ENCODE peak calls at places on chromosomes 13 and 19, in eight cellular contexts. P is naive thymus-derived CD4-positive, alpha-beta T cell; V is cardiac muscle cell; J is globus pallidus; B is T-cell; X is stimulated activated naive B cell treated with anti-CD40 and anti-IgM and Interleukin-4, amounts not matched to agents 10 μg/mL and 1 μg/mL and 100 μg/mL, for 72 hours; C is tibial artery; K is stimulated activated CD4-positive, alpha-beta T cell treated with anti-CD3 and anti-CD28 coated beads, Interleukin-4, amount 100 ng/mL, for 1 hour. W is an unnamed sample.

GRCh38 chr19:919157-920050 is 2.3 kb downstream of the KISS1R start:
- DNase-seq in P (peak), C (no peak), B (no peak), J (no peak), X (no peak), K (peak), V (no peak), W (no peak)

GRCh38 chr13:45851171-45851889 is at the start of gene SIAH3:
- DNase-seq in P (peak), B (no peak), K (peak), J (no peak), V (peak), X (no peak), C (no peak), W (no peak)

GRCh38 chr19:37334179-37335071 is 36.5 kb upstream of the ZNF527 start:
- DNase-seq in P (peak), B (peak), X (peak), J (peak), C (peak), V (peak), K (peak), W (peak)

GRCh38 chr13:36130542-36131214 is 504 bp downstream of the DCLK1 start:
- DNase-seq in X (no peak), P (no peak), J (peak), V (peak), B (no peak), K (no peak), C (peak), W (no peak)

GRCh38 chr13:73985789-73986188 is 148.4 kb downstream of the KLF12 start:
- DNase-seq in X (no peak), B (no peak), V (no peak), J (no peak), K (no peak), P (peak), C (no peak), W (no peak)

GRCh38 chr13:28717170-28717569 is 1.6 kb downstream of the SLC46A3 start:
- DNase-seq in J (no peak), X (no peak), P (no peak), K (no peak), V (no peak), B (no peak), C (no peak), W (no peak)

GRCh38 chr13:90884066-90884465 is 463.4 kb upstream of the MIR17HG start:
- DNase-seq in V (no peak), P (no peak), B (no peak), C (no peak), J (no peak), K (no peak), X (no peak), W (no peak)

GRCh38 chr13:36998624-36999041 is 507 bp downstream of the ALG5 start:
- DNase-seq in P (no peak), K (peak), C (peak), J (peak), B (no peak), V (peak), X (no peak), W (no peak)

W was measured in NT2/D1.